ENCODE peak calls at places on chromosomes 16 and 17, in nine cellular contexts. X, R, I, T, J, M, W, A and S are unnamed samples.

GRCh38 chr16:10180771-10181163 is 1.5 kb downstream of the GRIN2A start:
- DNase-seq in X (peak), R (peak), I (peak), T (no peak), J (peak), M (peak), W (peak), A (peak), S (peak)

GRCh38 chr17:49132699-49133364 is at the start of gene B4GALNT2:
- DNase-seq in X (peak), R (no peak), I (peak), T (peak), J (no peak), M (no peak), W (no peak), A (no peak), S (no peak)

GRCh38 chr16:67528222-67528869 is at the start of gene RIPOR1:
- DNase-seq in X (peak), R (peak), I (no peak), T (peak), J (peak), M (peak), W (peak), A (peak), S (peak)

GRCh38 chr16:48277158-48277557 is 29.8 kb upstream of the ABCC11 start:
- DNase-seq in X (no peak), R (no peak), I (no peak), T (no peak), J (no peak), M (no peak), W (no peak), A (no peak), S (peak)

GRCh38 chr17:48456584-48456983 is 26.6 kb upstream of the SKAP1 start:
- DNase-seq in X (peak), R (no peak), I (no peak), T (no peak), J (no peak), M (peak), W (no peak), A (no peak), S (no peak)

GRCh38 chr17:76683011-76683755 is 27.6 kb downstream of the MXRA7 start:
- DNase-seq in X (no peak), R (peak), I (no peak), T (no peak), J (no peak), M (no peak), W (no peak), A (no peak), S (no peak)

GRCh38 chr16:19997264-19997663 is 76.4 kb downstream of the GPR139 start:
- DNase-seq in X (peak), R (no peak), I (no peak), T (no peak), J (no peak), M (no peak), W (no peak), A (no peak), S (no peak)

GRCh38 chr17:33090806-33091205 is 99.2 kb downstream of the SPACA3 start:
- DNase-seq in X (no peak), R (no peak), I (no peak), T (no peak), J (no peak), M (no peak), W (no peak), A (no peak), S (no peak)

GRCh38 chr16:35210681-35211433 is 1751.4 kb downstream of the TP53TG3F start:
- DNase-seq in X (no peak), R (no peak), I (no peak), T (no peak), J (no peak), M (no peak), W (no peak), A (no peak), S (no peak)

GRCh38 chr17:3935140-3935542 is 18.9 kb upstream of the P2RX1 start:
- DNase-seq in X (peak), R (peak), I (peak), T (peak), J (peak), M (no peak), W (no peak), A (peak), S (no peak)

GRCh38 chr16:15835136-15835878 is 21.5 kb downstream of the MYH11 start:
- DNase-seq in X (no peak), R (peak), I (no peak), T (no peak), J (no peak), M (no peak), W (no peak), A (no peak), S (no peak)

GRCh38 chr16:69861276-69862030 is 89.7 kb upstream of the CLEC18A start:
- DNase-seq in X (peak), R (no peak), I (no peak), T (no peak), J (peak), M (no peak), W (no peak), A (peak), S (peak)

GRCh38 chr16:4450430-4450829 is 24.0 kb downstream of the NMRAL1 start:
- DNase-seq in X (no peak), R (no peak), I (no peak), T (no peak), J (no peak), M (no peak), W (no peak), A (no peak), S (no peak)

GRCh38 chr16:70523621-70524405 is at the start of gene SF3B3:
- DNase-seq in X (peak), R (peak), I (peak), T (peak), J (peak), M (no peak), W (peak), A (peak), S (no peak)

GRCh38 chr17:49779730-49780220 is 8.7 kb upstream of the KAT7 start:
- DNase-seq in X (peak), R (peak), I (no peak), T (no peak), J (no peak), M (peak), W (no peak), A (peak), S (peak)

GRCh38 chr17:12062249-12062648 is 41.6 kb downstream of the MAP2K4 start:
- DNase-seq in X (no peak), R (no peak), I (no peak), T (no peak), J (no peak), M (no peak), W (no peak), A (no peak), S (no peak)

GRCh38 chr17:74024871-74025531 is 178.5 kb upstream of the RPL38 start:
- DNase-seq in X (peak), R (no peak), I (no peak), T (no peak), J (no peak), M (no peak), W (no peak), A (no peak), S (no peak)

GRCh38 chr17:9645858-9646555 is 690 bp downstream of the USP43 start:
- DNase-seq in X (peak), R (no peak), I (peak), T (peak), J (no peak), M (no peak), W (no peak), A (peak), S (peak)

GRCh38 chr17:77881545-77881944 is 77.0 kb upstream of the TNRC6C start:
- DNase-seq in X (peak), R (peak), I (peak), T (peak), J (peak), M (peak), W (peak), A (peak), S (peak)
- H3K27ac ChIP-seq in X (peak), R (peak), I (peak), T (peak), J (no peak), M (no peak), W (no peak), A (no peak), S (peak)

DNA sequence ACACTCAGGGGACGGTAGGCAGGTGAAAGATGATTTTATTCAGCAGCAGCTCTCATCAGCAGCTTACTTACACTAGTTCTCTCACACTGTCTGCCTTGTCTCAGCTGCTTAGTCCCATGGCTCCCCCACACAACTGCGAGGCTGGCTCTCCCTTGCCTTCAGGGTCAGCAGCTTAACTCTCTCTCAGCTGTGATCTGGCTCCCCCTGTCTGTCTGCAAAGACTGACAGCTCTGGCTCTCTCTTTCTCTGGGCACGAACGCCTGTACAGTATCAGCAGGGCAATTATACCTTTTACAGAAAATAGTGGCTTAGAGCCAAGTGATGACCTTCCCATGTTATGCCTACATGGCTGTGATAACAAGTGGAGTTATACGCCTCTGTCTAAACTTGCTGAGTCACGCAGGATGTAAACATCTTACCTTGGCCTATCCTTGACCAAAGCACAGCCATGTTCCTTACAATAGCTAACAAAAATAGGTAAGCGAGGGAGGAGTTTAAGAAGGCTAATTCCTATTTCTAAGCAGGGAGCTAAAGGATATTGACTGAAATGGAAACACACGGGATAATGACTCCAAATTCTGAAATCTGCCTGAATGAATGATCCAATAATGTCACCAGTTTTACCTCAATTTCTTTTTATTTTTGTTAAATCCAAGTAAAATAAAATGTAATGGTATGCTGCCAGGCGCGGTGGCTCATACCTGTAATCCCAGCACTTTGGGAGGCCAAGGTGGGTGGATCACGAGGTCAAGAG is 1.1 kb upstream of the NDUFAB1 start:
- DNase-seq in X (peak), R (peak), I (no peak), T (no peak), J (no peak), M (peak), W (no peak), A (peak), S (no peak)
- H3K27ac ChIP-seq in X (peak), R (peak), I (no peak), T (no peak), J (no peak), M (no peak), W (no peak), A (no peak), S (no peak)

GRCh38 chr17:43402078-43402477 is 3.3 kb downstream of the ARL4D start:
- DNase-seq in X (no peak), R (no peak), I (no peak), T (no peak), J (peak), M (no peak), W (no peak), A (no peak), S (no peak)

GRCh38 chr17:43403846-43404245 is 5.1 kb downstream of the ARL4D start:
- DNase-seq in X (peak), R (no peak), I (no peak), T (no peak), J (no peak), M (no peak), W (no peak), A (peak), S (no peak)

GRCh38 chr17:43399839-43400328 is 1.1 kb downstream of the ARL4D start:
- DNase-seq in X (no peak), R (no peak), I (no peak), T (no peak), J (peak), M (no peak), W (no peak), A (no peak), S (no peak)

GRCh38 chr17:43401293-43401692 is 2.5 kb downstream of the ARL4D start:
- DNase-seq in X (peak), R (no peak), I (no peak), T (no peak), J (peak), M (no peak), W (no peak), A (peak), S (no peak)

GRCh38 chr17:43402567-43402966 is 3.8 kb downstream of the ARL4D start:
- DNase-seq in X (no peak), R (no peak), I (no peak), T (no peak), J (peak), M (no peak), W (no peak), A (no peak), S (no peak)
- H3K27ac ChIP-seq in X (no peak), R (no peak), I (no peak), T (no peak), J (no peak), M (no peak), W (no peak), A (no peak), S (no peak)

GRCh38 chr17:46765491-46765890 is 53.0 kb downstream of the WNT3 start:
- DNase-seq in X (no peak), R (no peak), I (peak), T (no peak), J (no peak), M (no peak), W (no peak), A (no peak), S (no peak)
- H3K27ac ChIP-seq in X (no peak), R (no peak), I (no peak), T (no peak), J (no peak), M (no peak), W (no peak), A (no peak), S (no peak)

GRCh38 chr17:70317416-70317815 is 148.1 kb downstream of the KCNJ2 start:
- DNase-seq in X (no peak), R (no peak), I (no peak), T (no peak), J (no peak), M (no peak), W (no peak), A (no peak), S (no peak)

GRCh38 chr17:70313031-70313430 is 143.7 kb downstream of the KCNJ2 start:
- DNase-seq in X (no peak), R (no peak), I (no peak), T (no peak), J (no peak), M (no peak), W (no peak), A (peak), S (no peak)

GRCh38 chr17:70314506-70314905 is 145.2 kb downstream of the KCNJ2 start:
- DNase-seq in X (no peak), R (no peak), I (no peak), T (no peak), J (no peak), M (no peak), W (no peak), A (no peak), S (no peak)

GRCh38 chr17:70313450-70313849 is 144.1 kb downstream of the KCNJ2 start:
- DNase-seq in X (no peak), R (no peak), I (no peak), T (no peak), J (no peak), M (no peak), W (no peak), A (peak), S (no peak)

DNA sequence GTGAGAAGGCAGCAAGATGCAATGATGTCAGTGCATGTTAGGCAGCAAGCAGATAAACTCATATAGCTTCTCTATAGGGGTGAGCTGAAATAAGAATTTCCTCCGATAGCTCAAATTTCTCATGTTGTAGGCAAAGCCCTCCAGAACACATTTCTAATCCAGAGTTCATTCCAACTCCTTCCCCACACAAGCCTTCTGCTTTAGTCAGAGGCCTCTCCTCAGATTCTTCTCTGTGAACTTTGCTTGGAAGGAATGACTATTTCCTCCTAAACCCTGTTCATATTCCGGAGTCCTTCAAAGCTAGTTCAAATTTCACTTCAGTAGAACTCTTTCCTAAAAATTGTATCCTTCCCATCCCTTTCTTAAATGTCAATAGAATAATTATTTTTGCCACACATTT is 144.8 kb downstream of the KCNJ2 start:
- DNase-seq in X (no peak), R (no peak), I (no peak), T (no peak), J (no peak), M (no peak), W (no peak), A (no peak), S (no peak)
- H3K27ac ChIP-seq in X (no peak), R (no peak), I (peak), T (no peak), J (no peak), M (no peak), W (no peak), A (no peak), S (no peak)

DNA sequence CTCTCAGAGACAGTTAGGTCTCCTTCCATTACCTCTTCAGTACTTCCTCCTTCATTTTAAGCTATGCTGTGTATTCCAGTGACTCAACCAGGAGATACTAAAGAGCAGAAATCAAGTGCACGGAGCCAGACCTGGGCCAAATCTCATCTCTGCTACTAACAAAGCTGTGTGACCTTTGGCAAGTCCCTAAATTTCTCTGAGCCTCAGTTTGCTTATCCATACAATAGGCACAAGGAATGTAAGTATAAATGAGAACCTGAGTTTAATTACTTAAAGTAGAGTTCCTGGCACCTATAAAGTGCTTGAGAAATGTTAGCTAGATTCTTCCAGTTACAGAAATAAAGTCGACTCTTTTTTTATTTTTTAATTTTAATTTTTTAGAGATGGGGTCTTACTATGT is 8.5 kb downstream of the PECAM1 start:
- DNase-seq in X (no peak), R (no peak), I (no peak), T (no peak), J (no peak), M (no peak), W (no peak), A (no peak), S (no peak)
- H3K27ac ChIP-seq in X (no peak), R (no peak), I (peak), T (peak), J (no peak), M (no peak), W (no peak), A (no peak), S (no peak)